ENCODE peak calls at places on chromosomes 11 and 22, in nine cellular contexts. W, S, F, B, X, J, N, M and Y are unnamed samples.

GRCh38 chr11:73359930-73360742 is 16.1 kb upstream of the RELT start:
- DNase-seq in W (peak; percentile 64), S (no peak), F (no peak), B (no peak), X (no peak), J (no peak), N (no peak), M (no peak), Y (peak; percentile 18)

GRCh38 chr11:12110714-12111481 is 508 bp downstream of the MICAL2 start:
- DNase-seq in W (peak; percentile 18), S (no peak), F (no peak), B (no peak), X (no peak), J (no peak), N (peak; percentile 62), M (no peak), Y (no peak)

GRCh38 chr11:5280582-5281102 is 10.9 kb upstream of the HBE1 start:
- DNase-seq in W (no peak), S (peak; percentile 78), F (peak; percentile 99), B (peak; percentile 27), X (no peak), J (no peak), N (no peak), M (peak; percentile 88), Y (peak; percentile 99)

GRCh38 chr11:126172596-126173038 is 38.8 kb downstream of the RPUSD4 start:
- DNase-seq in W (no peak), S (peak; percentile 61), F (peak; percentile 21), B (no peak), X (no peak), J (no peak), N (no peak), M (no peak), Y (peak; percentile 56)

GRCh38 chr22:24506802-24507438 is 11.8 kb downstream of the UPB1 start:
- DNase-seq in W (no peak), S (no peak), F (no peak), B (no peak), X (peak; percentile 69), J (no peak), N (no peak), M (no peak), Y (peak; percentile 27)

GRCh38 chr11:35641206-35641885 is 21.2 kb upstream of the TRIM44 start:
- DNase-seq in W (no peak), S (no peak), F (no peak), B (no peak), X (no peak), J (no peak), N (no peak), M (no peak), Y (no peak)

GRCh38 chr11:14015711-14016110 is 53.2 kb downstream of the SPON1 start:
- DNase-seq in W (no peak), S (no peak), F (no peak), B (peak; percentile 64), X (no peak), J (no peak), N (no peak), M (peak; percentile 30), Y (peak; percentile 50)

GRCh38 chr11:37973926-37974325 is 1375.9 kb upstream of the RAG2 start:
- DNase-seq in W (no peak), S (no peak), F (no peak), B (peak; percentile 43), X (no peak), J (no peak), N (peak; percentile 15), M (no peak), Y (no peak)

GRCh38 chr22:21650823-21651520 is 8.9 kb downstream of the SDF2L1 start:
- DNase-seq in W (no peak), S (no peak), F (no peak), B (no peak), X (no peak), J (no peak), N (no peak), M (no peak), Y (no peak)

GRCh38 chr11:71452354-71453020 is 516 bp upstream of the NADSYN1 start:
- DNase-seq in W (no peak), S (peak; percentile 90), F (no peak), B (peak; percentile 63), X (no peak), J (peak; percentile 60), N (no peak), M (no peak), Y (peak; percentile 30)

GRCh38 chr11:109853156-109853776 is 239.9 kb upstream of the ZC3H12C start:
- DNase-seq in W (no peak), S (no peak), F (peak; percentile 63), B (no peak), X (no peak), J (no peak), N (no peak), M (no peak), Y (peak; percentile 66)

GRCh38 chr22:40323681-40324083 is 22.6 kb upstream of the ADSL start:
- DNase-seq in W (no peak), S (no peak), F (no peak), B (peak; percentile 37), X (no peak), J (no peak), N (no peak), M (no peak), Y (no peak)

GRCh38 chr11:2376751-2377451 is at the start of gene CD81:
- DNase-seq in W (no peak), S (no peak), F (no peak), B (no peak), X (no peak), J (no peak), N (peak; percentile 68), M (peak; percentile 72), Y (peak; percentile 37)

GRCh38 chr22:22687638-22688500 is 43.5 kb downstream of the GGTLC2 start:
- DNase-seq in W (peak; percentile 59), S (no peak), F (peak; percentile 38), B (peak; percentile 60), X (no peak), J (peak; percentile 47), N (peak; percentile 64), M (peak; percentile 14), Y (peak; percentile 50)

GRCh38 chr11:8382436-8383053 is 118.9 kb upstream of the LMO1 start:
- DNase-seq in W (peak; percentile 23), S (no peak), F (no peak), B (no peak), X (no peak), J (no peak), N (no peak), M (peak; percentile 89), Y (peak; percentile 26)

GRCh38 chr22:11360632-11361031 is 4167.4 kb upstream of the OR11H1 start:
- DNase-seq in W (no peak), S (no peak), F (no peak), B (no peak), X (no peak), J (no peak), N (no peak), M (no peak), Y (no peak)

GRCh38 chr22:48173061-48173849 is 1410.8 kb downstream of the TBC1D22A start:
- DNase-seq in W (no peak), S (no peak), F (no peak), B (no peak), X (no peak), J (no peak), N (peak; percentile 52), M (no peak), Y (no peak)